ENCODE peak calls at places on chromosome 11, in five cellular contexts. K is PC-3, Q is activated T-cell treated with anti-CD3 and anti-CD28 coated beads for 48 hours, W is EL, A is GM12864. X is an unnamed sample.

GRCh38 chr11:33732176-33732575 is 4.0 kb downstream of the CD59 start:
- DNase-seq in K (no peak), Q (no peak), W (no peak), A (no peak), X (no peak)

GRCh38 chr11:134592391-134592990 is 180.4 kb upstream of the B3GAT1 start:
- DNase-seq in K (no peak), Q (peak; percentile 53), W (no peak), A (peak; percentile 13), X (peak; percentile 84)

GRCh38 chr11:57649826-57650738 is at the start of gene YPEL4:
- DNase-seq in K (peak; percentile 74), Q (no peak), W (peak; percentile 87), A (no peak), X (peak; percentile 63)

GRCh38 chr11:100972046-100972445 is 157.6 kb downstream of the PGR start:
- DNase-seq in K (no peak), Q (no peak), W (no peak), A (no peak), X (no peak)

GRCh38 chr11:107791343-107792048 is 67.1 kb downstream of the SLC35F2 start:
- DNase-seq in K (no peak), Q (no peak), W (no peak), A (no peak), X (no peak)

GRCh38 chr11:75802913-75803820 is 11.8 kb upstream of the UVRAG start:
- DNase-seq in K (peak; percentile 84), Q (peak; percentile 41), W (peak; percentile 71), A (no peak), X (peak; percentile 90)

GRCh38 chr11:35944503-35945136 is 758 bp downstream of the LDLRAD3 start:
- DNase-seq in K (peak; percentile 16), Q (no peak), W (peak; percentile 30), A (no peak), X (peak; percentile 22)

GRCh38 chr11:10528121-10528520 is 12.9 kb downstream of the RNF141 start:
- DNase-seq in K (no peak), Q (no peak), W (peak; percentile 42), A (no peak), X (no peak)

GRCh38 chr11:16252373-16252772 is 104.0 kb downstream of the SOX6 start:
- DNase-seq in K (peak; percentile 16), Q (no peak), W (peak; percentile 30), A (no peak), X (peak; percentile 13)

GRCh38 chr11:37115963-37116362 is 517.9 kb upstream of the RAG2 start:
- DNase-seq in K (no peak), Q (no peak), W (no peak), A (no peak), X (no peak)

GRCh38 chr11:6825333-6825744 is 20.1 kb upstream of the OR10A5 start:
- DNase-seq in K (no peak), Q (no peak), W (no peak), A (no peak), X (peak; percentile 86)

GRCh38 chr11:119091083-119091650 is 6.5 kb downstream of the HMBS start:
- DNase-seq in K (no peak), Q (no peak), W (no peak), A (no peak), X (no peak)

GRCh38 chr11:37141707-37142106 is 543.7 kb upstream of the RAG2 start:
- DNase-seq in K (peak; percentile 53), Q (no peak), W (peak; percentile 2), A (no peak), X (peak; percentile 4)

GRCh38 chr11:78499971-78500370 is 74.7 kb downstream of the NARS2 start:
- DNase-seq in K (no peak), Q (no peak), W (peak; percentile 2), A (no peak), X (no peak)

X was measured in DMS53.